ENCODE peak calls at places on chromosomes 12 and 14, in four cellular contexts. One of them, this sample, is unnamed.

GRCh38 chr12:68286396-68286795 is 33.0 kb upstream of the IL22 start:
- DNase-seq in upper lobe of left lung: no peak
- DNase-seq in adrenal gland: no peak
- DNase-seq in A549: no peak
- DNase-seq in this sample: no peak

GRCh38 chr12:111840831-111841230 is 1.2 kb upstream of the MAPKAPK5 start:
- DNase-seq in upper lobe of left lung: no peak
- DNase-seq in adrenal gland: no peak
- DNase-seq in A549: no peak
- DNase-seq in this sample: peak

GRCh38 chr12:12461281-12461922 is 101.3 kb downstream of the DUSP16 start:
- DNase-seq in upper lobe of left lung: no peak
- DNase-seq in adrenal gland: no peak
- DNase-seq in A549: no peak
- DNase-seq in this sample: no peak

GRCh38 chr12:57477710-57478681 is 1.7 kb downstream of the ARHGAP9 start:
- DNase-seq in upper lobe of left lung: peak
- DNase-seq in adrenal gland: peak
- DNase-seq in A549: no peak
- DNase-seq in this sample: no peak

GRCh38 chr14:104317500-104317805 is 179.1 kb downstream of the KIF26A start:
- DNase-seq in upper lobe of left lung: peak
- DNase-seq in adrenal gland: no peak
- DNase-seq in A549: no peak
- DNase-seq in this sample: no peak

GRCh38 chr12:40655451-40655850 is 36.8 kb upstream of the CNTN1 start:
- DNase-seq in upper lobe of left lung: no peak
- DNase-seq in adrenal gland: no peak
- DNase-seq in A549: no peak
- DNase-seq in this sample: no peak

GRCh38 chr14:99572173-99572999 is 31.6 kb downstream of the CCDC85C start:
- DNase-seq in upper lobe of left lung: no peak
- DNase-seq in adrenal gland: peak
- DNase-seq in A549: no peak
- DNase-seq in this sample: no peak

GRCh38 chr12:4211372-4211771 is 62.2 kb upstream of the CCND2 start:
- DNase-seq in upper lobe of left lung: no peak
- DNase-seq in adrenal gland: no peak
- DNase-seq in A549: no peak
- DNase-seq in this sample: no peak

GRCh38 chr12:2124466-2125023 is 71.8 kb downstream of the CACNA1C start:
- DNase-seq in upper lobe of left lung: no peak
- DNase-seq in adrenal gland: no peak
- DNase-seq in A549: no peak
- DNase-seq in this sample: no peak

GRCh38 chr14:96368534-96368933 is 5.2 kb downstream of the GSKIP start:
- DNase-seq in upper lobe of left lung: no peak
- DNase-seq in adrenal gland: no peak
- DNase-seq in A549: no peak
- DNase-seq in this sample: no peak

GRCh38 chr12:104353012-104353981 is 49.8 kb downstream of the EID3 start:
- DNase-seq in upper lobe of left lung: no peak
- DNase-seq in adrenal gland: no peak
- DNase-seq in A549: peak
- DNase-seq in this sample: no peak

GRCh38 chr12:19710811-19711793 is 271.8 kb downstream of the AEBP2 start:
- DNase-seq in upper lobe of left lung: no peak
- DNase-seq in adrenal gland: no peak
- DNase-seq in A549: peak
- DNase-seq in this sample: no peak

GRCh38 chr14:89457007-89457406 is 40.0 kb upstream of the FOXN3 start:
- DNase-seq in upper lobe of left lung: no peak
- DNase-seq in adrenal gland: no peak
- DNase-seq in A549: no peak
- DNase-seq in this sample: no peak

GRCh38 chr14:101222362-101223090 is 319.0 kb upstream of the RTL1 start:
- DNase-seq in upper lobe of left lung: no peak
- DNase-seq in adrenal gland: no peak
- DNase-seq in A549: no peak
- DNase-seq in this sample: no peak

GRCh38 chr12:24668563-24668962 is 280.3 kb downstream of the BCAT1 start:
- DNase-seq in upper lobe of left lung: no peak
- DNase-seq in adrenal gland: no peak
- DNase-seq in A549: no peak
- DNase-seq in this sample: no peak

GRCh38 chr14:79496701-79497100 is 714.6 kb downstream of the DIO2 start:
- DNase-seq in upper lobe of left lung: no peak
- DNase-seq in adrenal gland: no peak
- DNase-seq in A549: no peak
- DNase-seq in this sample: no peak

GRCh38 chr14:59870277-59871165 is at the start of gene RTN1:
- DNase-seq in upper lobe of left lung: peak
- DNase-seq in adrenal gland: peak
- DNase-seq in A549: peak
- DNase-seq in this sample: peak

GRCh38 chr12:97313471-97314190 is 149.0 kb upstream of the RMST start:
- DNase-seq in upper lobe of left lung: no peak
- DNase-seq in adrenal gland: no peak
- DNase-seq in A549: no peak
- DNase-seq in this sample: no peak

GRCh38 chr12:47715393-47715876 is 9.6 kb upstream of the RPAP3 start:
- DNase-seq in upper lobe of left lung: peak
- DNase-seq in adrenal gland: peak
- DNase-seq in A549: peak
- DNase-seq in this sample: peak

GRCh38 chr12:45768194-45768593 is 38.7 kb downstream of the ARID2 start:
- DNase-seq in upper lobe of left lung: no peak
- DNase-seq in adrenal gland: no peak
- DNase-seq in A549: no peak
- DNase-seq in this sample: no peak

GRCh38 chr14:98136420-98136819 is 1135.6 kb downstream of the BCL11B start:
- DNase-seq in upper lobe of left lung: no peak
- DNase-seq in adrenal gland: no peak
- DNase-seq in A549: no peak
- DNase-seq in this sample: no peak

GRCh38 chr12:29149691-29150382 is 759 bp downstream of the FAR2 start:
- DNase-seq in upper lobe of left lung: no peak
- DNase-seq in adrenal gland: no peak
- DNase-seq in A549: no peak
- DNase-seq in this sample: peak

GRCh38 chr12:41188058-41188840 is at the start of gene PDZRN4:
- DNase-seq in upper lobe of left lung: no peak
- DNase-seq in adrenal gland: peak
- DNase-seq in A549: peak
- DNase-seq in this sample: peak

GRCh38 chr14:74249433-74250375 is 10.5 kb downstream of the VSX2 start:
- DNase-seq in upper lobe of left lung: no peak
- DNase-seq in adrenal gland: no peak
- DNase-seq in A549: peak
- DNase-seq in this sample: no peak

DNA sequence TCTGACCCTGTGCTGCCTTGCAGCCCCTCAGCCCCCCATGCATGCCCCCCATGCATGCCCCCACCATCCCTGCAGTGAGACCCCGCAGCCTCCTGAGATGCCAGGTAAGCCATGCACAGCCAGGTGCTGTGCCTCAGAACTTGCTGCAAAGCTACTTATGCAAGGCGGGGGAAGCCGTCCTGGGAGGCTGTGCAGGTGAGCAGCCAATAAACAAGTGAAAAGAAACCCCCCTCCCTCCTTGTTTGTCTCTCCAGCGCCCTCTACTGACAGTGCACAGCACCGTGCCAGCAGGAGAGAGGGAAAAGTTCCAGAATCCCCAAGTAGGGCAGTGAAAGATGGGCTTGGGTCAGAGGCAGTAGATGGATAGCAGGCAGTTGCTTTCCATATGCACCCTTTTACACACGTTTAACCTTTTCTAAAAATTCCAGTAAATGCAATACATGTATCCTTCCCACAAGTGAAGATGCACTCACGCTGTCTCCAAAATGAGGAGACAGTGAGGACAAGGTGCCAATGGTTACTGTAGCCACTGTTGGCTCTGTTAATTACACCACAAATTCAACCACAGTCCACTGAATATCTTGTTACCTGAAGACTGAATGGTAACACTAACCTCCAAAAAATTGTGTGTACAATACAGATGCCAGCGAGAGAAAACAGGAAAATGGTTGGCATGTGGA is 18.0 kb downstream of the TNFAIP2 start:
- DNase-seq in upper lobe of left lung: peak
- DNase-seq in adrenal gland: no peak
- DNase-seq in A549: peak
- DNase-seq in this sample: no peak
- TF ChIP-seq CTCF in upper lobe of left lung: peak
- TF ChIP-seq CTCF in adrenal gland: peak
- TF ChIP-seq CTCF in A549: peak
- TF ChIP-seq CTCF in this sample: no peak

GRCh38 chr12:132646850-132647249 is 28.3 kb downstream of the P2RX2 start:
- DNase-seq in upper lobe of left lung: no peak
- DNase-seq in adrenal gland: no peak
- DNase-seq in A549: no peak
- DNase-seq in this sample: no peak

GRCh38 chr12:132647858-132648257 is 29.3 kb downstream of the P2RX2 start:
- DNase-seq in upper lobe of left lung: no peak
- DNase-seq in adrenal gland: no peak
- DNase-seq in A549: no peak
- DNase-seq in this sample: no peak

GRCh38 chr12:132651444-132652100 is 33.0 kb downstream of the P2RX2 start:
- DNase-seq in upper lobe of left lung: no peak
- DNase-seq in adrenal gland: no peak
- DNase-seq in A549: no peak
- DNase-seq in this sample: no peak

GRCh38 chr12:132649226-132649945 is 30.8 kb downstream of the P2RX2 start:
- DNase-seq in upper lobe of left lung: no peak
- DNase-seq in adrenal gland: no peak
- DNase-seq in A549: no peak
- DNase-seq in this sample: no peak

DNA sequence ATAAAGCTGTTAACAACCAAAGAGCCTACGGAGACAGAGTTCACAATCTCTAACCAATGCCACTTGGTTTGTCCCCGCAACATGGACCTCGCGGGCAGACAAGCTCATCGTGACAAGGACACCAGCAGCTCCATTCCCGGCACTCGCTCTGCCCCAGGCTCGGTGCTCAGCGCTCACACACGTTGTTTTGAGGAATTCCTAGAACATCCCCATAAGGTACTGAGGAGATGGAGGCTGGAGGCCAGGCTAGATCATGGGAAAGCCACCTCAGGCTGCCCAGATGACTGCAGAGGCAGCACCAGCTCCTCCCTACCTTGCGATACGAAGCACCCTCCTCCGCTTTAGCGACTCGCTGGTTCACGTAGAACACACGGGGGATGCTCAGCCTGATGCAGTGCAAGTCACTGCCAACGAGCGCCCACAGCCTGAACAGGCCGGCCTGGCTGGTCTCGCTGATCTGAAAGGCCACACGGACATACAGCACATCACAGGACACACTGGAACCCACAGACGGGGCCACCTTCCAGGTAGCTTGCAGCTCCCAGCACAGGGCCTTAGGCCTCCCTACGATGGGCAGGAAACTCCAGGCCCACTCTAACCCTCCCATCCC is 30.1 kb downstream of the P2RX2 start:
- DNase-seq in upper lobe of left lung: no peak
- DNase-seq in adrenal gland: no peak
- DNase-seq in A549: no peak
- DNase-seq in this sample: no peak
- TF ChIP-seq POLR2A in upper lobe of left lung: no peak
- TF ChIP-seq POLR2A in adrenal gland: no peak
- TF ChIP-seq POLR2A in A549: no peak
- TF ChIP-seq POLR2A in this sample: no peak

GRCh38 chr14:69547701-69548348 is 26.8 kb downstream of the CCDC177 start:
- DNase-seq in upper lobe of left lung: no peak
- DNase-seq in adrenal gland: no peak
- DNase-seq in A549: no peak
- DNase-seq in this sample: no peak
- TF ChIP-seq CTCF in upper lobe of left lung: peak
- TF ChIP-seq CTCF in adrenal gland: peak
- TF ChIP-seq CTCF in A549: peak
- TF ChIP-seq CTCF in this sample: no peak

GRCh38 chr14:21206753-21207684 is 51.2 kb upstream of the OR5AU1 start:
- DNase-seq in upper lobe of left lung: no peak
- DNase-seq in adrenal gland: no peak
- DNase-seq in A549: no peak
- DNase-seq in this sample: no peak

GRCh38 chr14:21204167-21205025 is 48.5 kb upstream of the OR5AU1 start:
- DNase-seq in upper lobe of left lung: no peak
- DNase-seq in adrenal gland: no peak
- DNase-seq in A549: no peak
- DNase-seq in this sample: no peak

GRCh38 chr14:21205678-21206581 is 50.1 kb upstream of the OR5AU1 start:
- DNase-seq in upper lobe of left lung: no peak
- DNase-seq in adrenal gland: no peak
- DNase-seq in A549: no peak
- DNase-seq in this sample: no peak

GRCh38 chr14:21203470-21204166 is 47.8 kb upstream of the OR5AU1 start:
- DNase-seq in upper lobe of left lung: no peak
- DNase-seq in adrenal gland: no peak
- DNase-seq in A549: no peak
- DNase-seq in this sample: no peak

GRCh38 chr14:21205026-21205677 is 49.3 kb upstream of the OR5AU1 start:
- DNase-seq in upper lobe of left lung: peak
- DNase-seq in adrenal gland: no peak
- DNase-seq in A549: no peak
- DNase-seq in this sample: no peak
- TF ChIP-seq POLR2A in upper lobe of left lung: no peak
- TF ChIP-seq POLR2A in adrenal gland: no peak
- TF ChIP-seq POLR2A in A549: no peak
- TF ChIP-seq POLR2A in this sample: no peak

GRCh38 chr12:121796855-121797751 is 3.6 kb upstream of the RHOF start:
- DNase-seq in upper lobe of left lung: peak
- DNase-seq in adrenal gland: peak
- DNase-seq in A549: peak
- DNase-seq in this sample: peak
- TF ChIP-seq CTCF in upper lobe of left lung: peak
- TF ChIP-seq CTCF in adrenal gland: peak
- TF ChIP-seq CTCF in A549: peak
- TF ChIP-seq CTCF in this sample: no peak

This sample was measured in lower leg skin.